ENCODE peak calls at places on chromosomes 11 and 22, in eight cellular contexts. I, B, S, W, O, L, V and X are unnamed samples.

GRCh38 chr11:132134322-132134721 is 763.9 kb downstream of the NTM start:
- DNase-seq in I (no peak), O (no peak), S (no peak), L (no peak), W (no peak), B (peak), V (no peak), X (no peak)

GRCh38 chr11:64284962-64285884 is at the start of gene GPR137:
- DNase-seq in O (peak), W (peak), V (peak), S (peak), I (peak), L (peak), B (peak), X (peak)

GRCh38 chr11:85685820-85686459 is at the start of gene CCDC89:
- DNase-seq in O (peak), I (no peak), S (peak), B (peak), L (no peak), W (peak), V (peak), X (peak)

GRCh38 chr22:39958916-39959639 is 1.1 kb upstream of the TMA7B start:
- DNase-seq in B (no peak), O (no peak), V (no peak), W (no peak), I (no peak), S (no peak), L (no peak), X (no peak)

GRCh38 chr11:34176980-34177319 is 71.5 kb downstream of the NAT10 start:
- DNase-seq in L (no peak), W (no peak), O (no peak), V (no peak), I (no peak), S (no peak), B (no peak), X (no peak)

GRCh38 chr22:33076368-33076767 is 18.2 kb upstream of the SYN3 start:
- DNase-seq in S (no peak), W (no peak), B (peak), O (no peak), I (no peak), V (no peak), L (no peak), X (no peak)

GRCh38 chr11:33742249-33742851 is 6.1 kb upstream of the CD59 start:
- DNase-seq in I (no peak), V (no peak), B (no peak), O (no peak), W (no peak), L (no peak), S (no peak), X (no peak)

GRCh38 chr11:96105197-96105895 is 181.4 kb upstream of the MTMR2 start:
- DNase-seq in W (no peak), I (no peak), S (no peak), B (no peak), V (no peak), O (no peak), L (no peak), X (no peak)

GRCh38 chr11:79182794-79183193 is 258.0 kb downstream of the TENM4 start:
- DNase-seq in L (no peak), I (no peak), B (peak), V (no peak), W (no peak), O (no peak), S (no peak), X (no peak)

GRCh38 chr11:110522456-110522855 is 92.7 kb downstream of the FDX1 start:
- DNase-seq in B (no peak), L (no peak), W (no peak), V (no peak), S (no peak), I (no peak), O (no peak), X (no peak)

GRCh38 chr11:45037425-45038005 is 86.8 kb upstream of the TP53I11 start:
- DNase-seq in W (no peak), L (no peak), S (no peak), B (no peak), I (no peak), V (no peak), O (no peak), X (no peak)

GRCh38 chr11:45028921-45029680 is 78.4 kb upstream of the TP53I11 start:
- DNase-seq in I (no peak), O (no peak), S (no peak), B (no peak), V (no peak), L (no peak), W (no peak), X (no peak)

GRCh38 chr11:17410606-17411379 is 22.3 kb upstream of the KCNJ11 start:
- DNase-seq in O (no peak), B (no peak), I (no peak), L (peak), V (peak), W (no peak), S (no peak), X (no peak)

DNA sequence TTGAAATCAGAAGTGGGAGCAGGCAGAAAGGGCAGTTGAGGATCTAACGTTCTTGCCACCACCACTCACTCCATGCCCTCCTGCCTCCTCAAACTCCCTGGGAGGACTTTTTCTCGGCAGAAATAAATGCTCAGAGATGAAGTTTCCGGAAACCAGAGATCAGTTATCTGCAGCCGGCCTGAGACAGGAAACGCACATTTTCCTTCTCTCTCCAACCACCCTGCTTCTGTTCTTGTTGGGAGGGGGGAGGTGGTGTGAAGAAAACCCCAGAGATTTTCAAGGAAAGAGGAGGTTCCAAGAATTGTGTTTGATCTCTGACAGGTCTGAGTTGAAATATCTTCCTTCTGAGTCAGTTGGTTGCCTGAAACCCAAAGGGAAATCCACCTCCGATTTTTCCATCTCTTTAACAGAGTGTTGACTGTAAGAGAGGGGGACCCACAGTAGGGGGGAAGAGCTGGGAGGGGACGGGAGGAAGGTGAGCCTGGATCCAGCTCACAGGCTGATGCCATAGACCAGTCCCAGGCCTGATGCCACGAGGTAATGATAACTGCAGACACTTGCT is 100.8 kb downstream of the TRAF6 start:
- DNase-seq in O (no peak), V (no peak), B (peak), W (no peak), L (no peak), I (no peak), S (no peak), X (no peak)
- TF ChIP-seq POLR2A in O (no peak), V (no peak), B (no peak), W (no peak), L (no peak), I (no peak), S (no peak), X (no peak)

DNA sequence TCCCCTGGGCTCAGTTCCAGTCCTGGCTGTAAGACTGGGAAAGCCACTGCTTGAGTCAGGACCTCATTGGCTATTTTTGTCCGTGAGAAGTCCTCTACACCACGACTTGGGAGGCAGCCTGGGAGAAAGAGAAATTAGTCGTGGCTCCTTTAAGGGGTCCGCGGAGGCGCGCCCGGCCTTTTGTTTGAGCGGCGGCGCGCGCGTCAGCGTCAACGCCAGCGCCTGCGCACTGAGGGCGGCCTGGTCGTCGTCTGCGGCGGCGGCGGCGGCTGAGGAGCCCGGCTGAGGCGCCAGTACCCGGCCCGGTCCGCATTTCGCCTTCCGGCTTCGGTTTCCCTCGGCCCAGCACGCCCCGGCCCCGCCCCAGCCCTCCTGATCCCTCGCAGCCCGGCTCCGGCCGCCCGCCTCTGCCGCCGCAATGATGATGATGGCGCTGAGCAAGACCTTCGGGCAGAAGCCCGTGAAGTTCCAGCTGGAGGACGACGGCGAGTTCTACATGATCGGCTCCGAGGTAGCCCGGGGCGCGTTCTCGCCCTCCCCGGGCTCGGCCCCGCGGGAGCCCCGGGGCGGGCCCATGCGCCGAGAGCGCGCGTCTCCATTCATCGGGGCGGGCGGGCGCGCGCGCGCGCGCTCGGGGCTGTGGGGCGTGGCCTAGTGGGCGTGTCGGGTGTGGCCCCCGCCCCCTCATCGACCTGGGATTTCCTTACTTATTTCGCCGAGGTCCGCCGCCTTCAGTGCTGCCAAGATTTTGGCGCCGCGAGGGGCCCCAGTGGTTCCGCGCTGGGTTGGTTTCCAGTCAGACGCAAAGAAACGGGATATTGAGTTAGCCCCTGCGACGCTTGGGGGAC is at the start of gene SMARCB1:
- DNase-seq in S (peak), I (peak), O (peak), L (peak), W (peak), V (peak), B (peak), X (peak)
- TF ChIP-seq POLR2A in S (peak), I (peak), O (peak), L (peak), W (peak), V (no peak), B (peak), X (no peak)

GRCh38 chr11:65806972-65807371 is 20.1 kb downstream of the OVOL1 start:
- DNase-seq in O (no peak), S (no peak), W (no peak), I (no peak), B (no peak), V (no peak), L (no peak), X (no peak)

GRCh38 chr11:65811764-65812475 is 21.8 kb upstream of the SNX32 start:
- DNase-seq in L (no peak), I (no peak), V (no peak), B (no peak), S (no peak), O (no peak), W (no peak), X (no peak)

GRCh38 chr11:65809496-65809895 is 22.6 kb downstream of the OVOL1 start:
- DNase-seq in I (no peak), O (no peak), V (no peak), B (no peak), L (no peak), S (no peak), W (no peak), X (no peak)

GRCh38 chr11:65808744-65809341 is 22.0 kb downstream of the OVOL1 start:
- DNase-seq in V (no peak), W (no peak), S (no peak), L (no peak), I (no peak), O (no peak), B (no peak), X (no peak)

GRCh38 chr11:65810046-65810868 is 23.4 kb downstream of the OVOL1 start:
- DNase-seq in V (no peak), L (no peak), O (no peak), S (no peak), B (no peak), W (no peak), I (no peak), X (no peak)
- TF ChIP-seq POLR2A in V (no peak), L (no peak), O (no peak), S (no peak), B (no peak), W (no peak), I (no peak), X (no peak)

DNA sequence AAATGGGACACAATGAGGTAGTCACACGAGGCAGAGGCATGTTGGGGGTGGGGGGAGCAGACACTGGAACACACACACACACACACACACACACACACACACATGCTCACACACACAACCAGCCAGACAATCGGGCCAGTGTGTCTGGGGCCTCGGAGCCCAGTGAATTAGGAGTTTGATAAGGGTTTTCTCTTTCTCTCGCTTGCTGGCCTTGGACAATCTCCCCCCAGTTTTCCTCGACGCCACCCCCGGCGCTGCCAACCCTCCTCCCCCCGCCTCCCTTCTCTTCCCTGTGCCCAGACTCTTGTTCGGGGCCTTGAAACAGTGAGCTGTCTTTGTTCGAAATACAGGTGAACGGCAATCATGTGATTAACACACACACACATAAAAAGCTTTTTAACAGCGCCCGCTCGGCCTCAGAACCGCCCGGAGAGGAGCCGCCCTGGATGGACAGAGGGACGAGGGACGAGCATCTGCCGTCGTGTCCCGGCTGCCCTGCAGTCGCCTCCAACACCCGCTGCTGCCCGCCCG is 1.5 kb upstream of the SOX10 start:
- DNase-seq in I (no peak), L (peak), W (no peak), V (no peak), B (no peak), S (no peak), O (no peak), X (no peak)
- TF ChIP-seq POLR2A in I (no peak), L (no peak), W (no peak), V (no peak), B (no peak), S (no peak), O (peak), X (no peak)

GRCh38 chr22:50308986-50309600 is 1.6 kb upstream of the PLXNB2 start:
- DNase-seq in L (no peak), V (no peak), B (no peak), W (no peak), S (no peak), I (no peak), O (no peak), X (no peak)

GRCh38 chr22:50307891-50308596 is 598 bp upstream of the PLXNB2 start:
- DNase-seq in S (peak), L (no peak), I (no peak), O (no peak), V (no peak), W (peak), B (no peak), X (no peak)

GRCh38 chr22:50306753-50307749 is at the start of gene PLXNB2:
- DNase-seq in S (peak), V (peak), B (peak), W (peak), L (peak), O (peak), I (peak), X (no peak)

GRCh38 chr22:50309601-50309991 is 2.1 kb upstream of the PLXNB2 start:
- DNase-seq in W (peak), S (no peak), I (no peak), O (no peak), L (no peak), V (no peak), B (no peak), X (no peak)

DNA sequence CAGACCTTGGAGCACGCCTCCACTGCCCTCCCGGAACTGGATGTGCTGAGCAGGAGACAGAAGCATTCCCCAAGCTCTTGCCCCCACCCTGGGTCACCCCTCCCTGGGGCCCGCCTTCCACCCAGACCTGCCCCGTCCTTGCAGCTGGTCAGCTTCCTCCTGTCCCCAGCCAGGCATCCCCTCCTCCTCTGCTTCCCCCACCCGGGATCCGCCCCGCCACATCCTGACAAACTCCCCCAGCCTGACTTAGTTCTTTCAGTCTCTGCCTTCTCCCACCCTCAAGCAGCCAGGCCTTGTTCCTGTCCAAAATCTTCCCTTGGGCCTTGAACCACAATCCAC is 1.1 kb upstream of the PLXNB2 start:
- DNase-seq in S (peak), L (peak), W (peak), I (no peak), B (peak), V (no peak), O (peak), X (no peak)
- TF ChIP-seq POLR2A in S (no peak), L (no peak), W (no peak), I (no peak), B (no peak), V (no peak), O (no peak), X (no peak)

GRCh38 chr11:72225411-72225951 is 914 bp downstream of the INPPL1 start:
- DNase-seq in V (no peak), O (no peak), I (no peak), S (no peak), L (no peak), B (no peak), W (peak), X (no peak)

GRCh38 chr11:72226701-72227100 is 2.1 kb downstream of the INPPL1 start:
- DNase-seq in B (no peak), S (no peak), V (peak), I (no peak), W (no peak), O (no peak), L (no peak), X (no peak)

GRCh38 chr11:72223615-72224586 is 666 bp upstream of the INPPL1 start:
- DNase-seq in V (peak), B (peak), S (peak), W (peak), L (no peak), O (peak), I (no peak), X (no peak)

GRCh38 chr11:72222907-72223614 is 1.5 kb upstream of the INPPL1 start:
- DNase-seq in L (peak), W (peak), S (peak), V (peak), O (peak), B (peak), I (peak), X (peak)

GRCh38 chr11:72224587-72225410 is at the start of gene INPPL1:
- DNase-seq in O (no peak), B (no peak), I (no peak), W (peak), S (peak), L (peak), V (peak), X (no peak)
- TF ChIP-seq POLR2A in O (no peak), B (no peak), I (no peak), W (no peak), S (no peak), L (no peak), V (no peak), X (no peak)

GRCh38 chr11:2893021-2893528 is 7.5 kb upstream of the CDKN1C start:
- DNase-seq in I (no peak), W (peak), L (no peak), B (no peak), V (no peak), O (no peak), S (no peak), X (no peak)

GRCh38 chr11:2891291-2891690 is 5.7 kb upstream of the CDKN1C start:
- DNase-seq in W (peak), L (no peak), B (no peak), V (no peak), I (no peak), S (no peak), O (no peak), X (no peak)

GRCh38 chr11:2890466-2891241 is 5.1 kb upstream of the CDKN1C start:
- DNase-seq in O (no peak), V (peak), L (peak), W (peak), B (peak), S (peak), I (no peak), X (no peak)

GRCh38 chr11:2892215-2893020 is 6.8 kb upstream of the CDKN1C start:
- DNase-seq in B (peak), O (no peak), S (peak), V (peak), W (peak), L (no peak), I (peak), X (no peak)

GRCh38 chr11:2891901-2892214 is 6.3 kb upstream of the CDKN1C start:
- DNase-seq in L (peak), B (peak), W (peak), O (no peak), V (peak), S (peak), I (no peak), X (no peak)
- TF ChIP-seq POLR2A in L (no peak), B (no peak), W (no peak), O (no peak), V (no peak), S (no peak), I (no peak), X (no peak)

GRCh38 chr11:68839054-68839865 is 2.5 kb downstream of the CPT1A start:
- DNase-seq in V (peak), L (peak), I (peak), S (peak), O (peak), B (peak), W (peak), X (peak)
- TF ChIP-seq POLR2A in V (no peak), L (peak), I (no peak), S (peak), O (peak), B (no peak), W (peak), X (no peak)